ENCODE peak calls at places on chromosomes 6 and 20, in five cellular contexts. M is HT-29, S is NCI-H1417, O is AG20443, C is caudate nucleus. D is an unnamed sample.

GRCh38 chr6:122364084-122364483 is 35.4 kb upstream of the HSF2 start:
- DNase-seq in M (no peak), S (no peak), O (no peak), C (no peak), D (no peak)

GRCh38 chr6:142945446-142946180 is 637 bp upstream of the HIVEP2 start:
- DNase-seq in M (peak; percentile 62), S (peak; percentile 59), O (peak; percentile 48), C (no peak), D (peak; percentile 40)

GRCh38 chr6:130105996-130106704 is 87.8 kb downstream of the L3MBTL3 start:
- DNase-seq in M (no peak), S (no peak), O (no peak), C (no peak), D (no peak)

GRCh38 chr6:106396426-106397220 is 36.1 kb downstream of the CRYBG1 start:
- DNase-seq in M (peak; percentile 60), S (no peak), O (no peak), C (no peak), D (no peak)

GRCh38 chr6:35489066-35489465 is 7.8 kb downstream of the TEAD3 start:
- DNase-seq in M (no peak), S (no peak), O (no peak), C (no peak), D (no peak)

GRCh38 chr20:3068986-3069900 is 2.2 kb upstream of the OXT start:
- DNase-seq in M (peak; percentile 24), S (peak; percentile 56), O (no peak), C (no peak), D (no peak)

GRCh38 chr20:26216025-26216424 is 519.4 kb upstream of the ZNF337 start:
- DNase-seq in M (no peak), S (no peak), O (peak; percentile 8), C (no peak), D (peak; percentile 60)

GRCh38 chr20:30811896-30812671 is 445.4 kb upstream of the DEFB115 start:
- DNase-seq in M (no peak), S (no peak), O (peak; percentile 71), C (no peak), D (no peak)

GRCh38 chr20:19249515-19249914 is 37.1 kb downstream of the SLC24A3 start:
- DNase-seq in M (peak; percentile 20), S (no peak), O (no peak), C (no peak), D (no peak)

GRCh38 chr6:82612475-82612874 is 248.9 kb downstream of the TPBG start:
- DNase-seq in M (no peak), S (no peak), O (no peak), C (no peak), D (no peak)

GRCh38 chr20:50378170-50379000 is 131.8 kb upstream of the PTPN1 start:
- DNase-seq in M (no peak), S (no peak), O (no peak), C (no peak), D (no peak)

GRCh38 chr20:35991142-35991771 is 22.9 kb downstream of the CNBD2 start:
- DNase-seq in M (peak; percentile 79), S (no peak), O (peak; percentile 61), C (no peak), D (no peak)

GRCh38 chr20:41716436-41716835 is 98.3 kb upstream of the CHD6 start:
- DNase-seq in M (no peak), S (no peak), O (no peak), C (no peak), D (no peak)

GRCh38 chr6:53623497-53623896 is 42.1 kb downstream of the KLHL31 start:
- DNase-seq in M (no peak), S (no peak), O (peak; percentile 25), C (no peak), D (no peak)

GRCh38 chr6:27667651-27668441 is 194.9 kb upstream of the ZNF184 start:
- DNase-seq in M (no peak), S (no peak), O (no peak), C (no peak), D (no peak)

GRCh38 chr6:108874470-108875160 is 26.4 kb downstream of the ARMC2 start:
- DNase-seq in M (no peak), S (no peak), O (peak; percentile 46), C (no peak), D (no peak)

GRCh38 chr6:63349401-63349800 is 29.6 kb upstream of the LGSN start:
- DNase-seq in M (no peak), S (no peak), O (no peak), C (no peak), D (no peak)

GRCh38 chr20:54062812-54063280 is 7.5 kb downstream of the BCAS1 start:
- DNase-seq in M (peak; percentile 89), S (peak; percentile 12), O (peak; percentile 68), C (no peak), D (peak; percentile 67)

GRCh38 chr6:6724319-6725119 is 136.0 kb downstream of the LY86 start:
- DNase-seq in M (peak; percentile 58), S (peak; percentile 56), O (peak; percentile 81), C (peak; percentile 49), D (peak; percentile 57)

GRCh38 chr6:21188505-21189223 is 404.9 kb upstream of the SOX4 start:
- DNase-seq in M (no peak), S (peak; percentile 57), O (no peak), C (no peak), D (peak; percentile 99)

GRCh38 chr6:24974182-24975171 is 38.7 kb upstream of the RIPOR2 start:
- DNase-seq in M (no peak), S (no peak), O (no peak), C (no peak), D (no peak)

GRCh38 chr6:138526822-138527235 is 27.5 kb upstream of the NHSL1 start:
- DNase-seq in M (no peak), S (no peak), O (no peak), C (no peak), D (peak; percentile 74)

GRCh38 chr6:140644017-140644416 is 1269.6 kb upstream of the CITED2 start:
- DNase-seq in M (no peak), S (no peak), O (no peak), C (no peak), D (no peak)

GRCh38 chr20:25223179-25223661 is 24.7 kb upstream of the PYGB start:
- DNase-seq in M (peak; percentile 90), S (no peak), O (peak; percentile 81), C (no peak), D (no peak)

GRCh38 chr20:46302119-46302518 is 6.2 kb downstream of the CDH22 start:
- DNase-seq in M (no peak), S (no peak), O (no peak), C (no peak), D (no peak)

GRCh38 chr6:7671581-7671980 is 54.3 kb upstream of the BMP6 start:
- DNase-seq in M (no peak), S (no peak), O (peak; percentile 45), C (no peak), D (no peak)

GRCh38 chr6:32825966-32826365 is 9.2 kb upstream of the HLA-DOB start:
- DNase-seq in M (peak; percentile 45), S (no peak), O (peak; percentile 66), C (no peak), D (peak; percentile 75)

GRCh38 chr6:43669050-43669921 is 18.3 kb downstream of the MRPS18A start:
- DNase-seq in M (no peak), S (no peak), O (peak; percentile 86), C (no peak), D (no peak)

GRCh38 chr20:25042531-25043498 is 15.1 kb downstream of the ACSS1 start:
- DNase-seq in M (no peak), S (no peak), O (no peak), C (no peak), D (no peak)

GRCh38 chr20:31496761-31497295 is 17.4 kb upstream of the HM13 start:
- DNase-seq in M (no peak), S (no peak), O (peak; percentile 56), C (no peak), D (no peak)

GRCh38 chr6:159899994-159900745 is 9.4 kb downstream of the MAS1 start:
- DNase-seq in M (peak; percentile 5), S (no peak), O (peak; percentile 83), C (no peak), D (peak; percentile 39)

GRCh38 chr6:89487864-89488263 is 54.9 kb downstream of the ANKRD6 start:
- DNase-seq in M (no peak), S (peak; percentile 23), O (no peak), C (no peak), D (no peak)

GRCh38 chr6:15352884-15353283 is 107.0 kb downstream of the JARID2 start:
- DNase-seq in M (no peak), S (peak; percentile 44), O (no peak), C (no peak), D (no peak)

GRCh38 chr6:74946961-74947360 is 258.9 kb downstream of the COL12A1 start:
- DNase-seq in M (no peak), S (no peak), O (peak; percentile 33), C (no peak), D (no peak)

GRCh38 chr6:34059136-34059731 is 86.7 kb downstream of the GRM4 start:
- DNase-seq in M (no peak), S (no peak), O (peak; percentile 69), C (no peak), D (no peak)

GRCh38 chr6:97032950-97033349 is 108.4 kb downstream of the KLHL32 start:
- DNase-seq in M (no peak), S (no peak), O (no peak), C (no peak), D (no peak)

GRCh38 chr20:2333821-2334220 is 38.0 kb downstream of the TGM3 start:
- DNase-seq in M (no peak), S (no peak), O (no peak), C (no peak), D (no peak)

GRCh38 chr20:43220612-43221011 is 30.9 kb upstream of the PTPRT start:
- DNase-seq in M (no peak), S (no peak), O (no peak), C (no peak), D (no peak)

GRCh38 chr6:551405-551804 is 105.5 kb downstream of the HUS1B start:
- DNase-seq in M (no peak), S (no peak), O (peak; percentile 69), C (no peak), D (peak; percentile 86)

D was measured in foreskin melanocyte.